ENCODE peak calls at places on chromosome X, in five cellular contexts. B, C, O, F and Z are unnamed samples.

GRCh38 chrX:36007207-36007606 is 87.7 kb downstream of the CFAP47 start:
- DNase-seq in F (no peak), B (no peak), O (no peak), C (no peak), Z (no peak)

GRCh38 chrX:145190801-145191389 is 56.4 kb upstream of the SPANXN1 start:
- DNase-seq in O (no peak), C (peak; percentile 38), F (no peak), B (no peak), Z (no peak)

GRCh38 chrX:48702032-48702431 is 5.5 kb downstream of the SUV39H1 start:
- DNase-seq in C (no peak), F (no peak), O (no peak), B (no peak), Z (no peak)

GRCh38 chrX:133440081-133440796 is 24.9 kb upstream of the GPC4 start:
- DNase-seq in C (no peak), O (no peak), F (no peak), B (no peak), Z (no peak)

GRCh38 chrX:44088755-44089154 is 115.6 kb upstream of the NDP start:
- DNase-seq in B (no peak), C (no peak), O (no peak), F (no peak), Z (no peak)

GRCh38 chrX:1202251-1202650 is 10.2 kb downstream of the CRLF2 start:
- DNase-seq in F (no peak), O (no peak), B (peak; percentile 32), C (no peak), Z (no peak)

GRCh38 chrX:43589735-43590515 is 66.2 kb upstream of the MAOA start:
- DNase-seq in B (no peak), C (no peak), F (no peak), O (no peak), Z (no peak)

GRCh38 chrX:51598899-51599298 is 19.8 kb downstream of the CENPVL3 start:
- DNase-seq in O (no peak), B (no peak), C (no peak), F (no peak), Z (no peak)

GRCh38 chrX:118496763-118497079 is 1.1 kb downstream of the DOCK11 start:
- DNase-seq in C (no peak), O (no peak), B (no peak), F (no peak), Z (no peak)

GRCh38 chrX:27619975-27620374 is 29.8 kb downstream of the DCAF8L2 start:
- DNase-seq in F (no peak), O (no peak), B (no peak), C (peak; percentile 16), Z (no peak)

GRCh38 chrX:30821116-30821515 is 67.9 kb downstream of the TAB3 start:
- DNase-seq in B (no peak), O (no peak), F (no peak), C (peak; percentile 1), Z (no peak)

GRCh38 chrX:104166735-104167436 is 633 bp downstream of the FAM199X start:
- DNase-seq in F (no peak), C (no peak), B (peak; percentile 42), O (peak; percentile 16), Z (no peak)

GRCh38 chrX:41603591-41603990 is 85.2 kb upstream of the GPR34 start:
- DNase-seq in B (no peak), C (no peak), O (no peak), F (no peak), Z (no peak)

GRCh38 chrX:101750744-101751143 is 91.1 kb upstream of the ARMCX2 start:
- DNase-seq in O (no peak), F (no peak), B (no peak), C (no peak), Z (no peak)

GRCh38 chrX:53018627-53019026 is 30.0 kb upstream of the GPR173 start:
- DNase-seq in C (no peak), F (no peak), O (no peak), B (no peak), Z (no peak)

GRCh38 chrX:82585868-82586267 is 922.2 kb upstream of the POU3F4 start:
- DNase-seq in B (no peak), O (no peak), C (no peak), F (no peak), Z (no peak)

GRCh38 chrX:80808854-80809493 is 703 bp downstream of the BRWD3 start:
- DNase-seq in O (peak; percentile 21), C (no peak), F (peak; percentile 57), B (no peak), Z (no peak)

GRCh38 chrX:79259073-79259689 is 108.0 kb downstream of the ITM2A start:
- DNase-seq in C (no peak), B (no peak), F (no peak), O (peak; percentile 45), Z (no peak)